ENCODE peak calls at places on chromosomes 11 and 22, in five cellular contexts. Z, K, F, I and C are unnamed samples.

GRCh38 chr11:78514922-78515502 is 59.7 kb downstream of the NARS2 start:
- DNase-seq in F (no peak), I (no peak), K (no peak), Z (no peak), C (no peak)

GRCh38 chr11:17734418-17734911 is at the start of gene KCNC1:
- DNase-seq in I (no peak), F (peak; percentile 82), K (no peak), Z (no peak), C (no peak)

GRCh38 chr11:111064118-111064517 is 181.4 kb upstream of the POU2AF2 start:
- DNase-seq in I (no peak), Z (no peak), F (no peak), K (no peak), C (no peak)

GRCh38 chr22:48797731-48798130 is 1029.9 kb downstream of the BRD1 start:
- DNase-seq in F (no peak), Z (no peak), K (no peak), I (peak; percentile 16), C (no peak)

GRCh38 chr22:40022536-40023225 is 27.9 kb downstream of the FAM83F start:
- DNase-seq in I (no peak), Z (no peak), K (no peak), F (no peak), C (no peak)

GRCh38 chr11:120128392-120129172 is 9.3 kb downstream of the TRIM29 start:
- DNase-seq in F (no peak), K (peak; percentile 18), I (no peak), Z (peak; percentile 7), C (no peak)

GRCh38 chr22:37639070-37639760 is at the start of gene SH3BP1:
- DNase-seq in I (no peak), F (peak; percentile 78), Z (peak; percentile 68), K (peak; percentile 57), C (no peak)

GRCh38 chr11:44637477-44637876 is 72.0 kb downstream of the CD82 start:
- DNase-seq in Z (no peak), I (no peak), K (no peak), F (no peak), C (no peak)

GRCh38 chr11:850777-851762 is 8.4 kb downstream of the TSPAN4 start:
- DNase-seq in F (no peak), K (no peak), Z (no peak), I (no peak), C (no peak)
- TF ChIP-seq CTCF in F (peak; percentile 18), K (peak; percentile 50), Z (no peak), I (no peak), C (no peak)

DNA sequence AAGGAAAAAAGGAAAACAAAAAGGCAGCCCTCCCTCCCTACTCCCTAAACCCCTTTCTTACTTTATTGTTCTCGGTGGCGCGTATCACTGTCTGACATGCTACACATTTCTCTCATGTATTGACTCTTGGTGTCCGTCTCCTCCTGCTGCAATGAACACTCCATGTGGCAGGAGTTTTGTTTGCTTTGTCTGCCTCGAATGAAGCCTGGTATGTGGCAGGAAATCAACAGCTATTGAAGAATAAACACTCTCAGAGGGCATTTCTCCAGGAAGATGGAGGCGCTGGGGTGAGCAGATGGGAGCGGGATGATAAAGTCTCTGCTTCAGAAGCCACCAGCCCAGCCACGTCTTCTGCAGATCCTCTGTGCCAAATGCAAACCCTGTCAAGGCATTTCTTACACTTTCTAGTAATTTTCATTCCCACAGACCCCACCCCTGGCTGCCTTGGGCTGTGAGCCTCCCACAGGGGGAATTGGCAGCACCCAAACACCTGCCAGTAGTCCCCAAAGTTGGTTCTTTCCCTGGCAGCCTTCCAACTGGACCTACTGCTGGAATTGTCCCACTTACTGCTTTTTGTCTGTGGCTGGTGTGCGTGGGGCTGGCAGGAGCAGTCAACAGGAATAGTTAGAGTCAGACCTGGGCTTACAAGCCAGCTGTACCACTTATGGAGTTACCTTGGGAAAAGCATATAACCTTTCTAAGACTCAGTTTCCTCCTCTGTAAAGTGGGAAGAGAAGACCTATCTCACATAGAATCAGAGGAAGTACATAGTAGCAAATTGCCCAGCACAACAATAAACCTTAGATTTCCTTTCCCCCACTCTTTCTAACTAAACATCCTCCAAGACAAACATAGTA is 13.4 kb upstream of the IL10RA start:
- DNase-seq in I (no peak), F (no peak), Z (no peak), K (no peak), C (peak; percentile 29)
- H3K4me1 ChIP-seq in I (no peaks in the 10 kb centered on the region), F (no peaks in the 10 kb centered on the region), Z (peaks cover 2% of the 10 kb centered on the region), K (no peaks in the 10 kb centered on the region), C (peaks cover 17% of the 10 kb centered on the region)

GRCh38 chr22:26134654-26135330 is 34.5 kb upstream of the SEZ6L start:
- DNase-seq in I (no peak), F (no peak), Z (no peak), K (peak; percentile 3), C (no peak)
- TF ChIP-seq CTCF in I (no peak), F (no peak), Z (no peak), K (peak; percentile 51), C (no peak)

DNA sequence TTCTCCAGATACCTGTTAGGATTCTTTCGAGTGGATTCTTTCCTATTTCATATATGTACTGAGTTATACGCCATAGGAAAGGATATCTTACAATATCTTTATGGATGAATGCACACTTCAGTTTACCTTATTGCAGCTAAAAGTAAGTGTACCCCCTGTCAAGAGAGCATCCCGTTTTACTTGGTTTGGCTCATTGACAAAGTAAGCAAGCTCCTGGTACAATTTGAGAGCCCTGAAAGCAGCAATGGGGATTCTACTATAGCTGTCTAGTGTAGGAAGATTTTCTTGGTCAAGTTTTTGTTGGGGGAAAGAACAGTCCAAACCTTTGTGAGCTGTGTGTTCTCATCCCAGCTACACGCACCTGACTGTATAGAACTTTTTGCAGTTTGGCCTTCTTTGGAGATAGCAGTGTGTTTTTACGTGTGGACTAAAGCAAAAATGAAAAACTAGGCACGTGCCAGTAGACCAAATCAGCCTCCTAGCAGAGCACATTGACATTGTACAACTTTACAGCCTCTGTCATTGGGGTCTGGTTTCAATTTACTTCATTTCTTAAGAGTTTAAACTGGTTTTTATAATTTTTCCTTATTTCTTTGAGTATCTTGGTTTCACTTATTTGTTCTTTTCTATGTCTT is 44.0 kb downstream of the PPP6R3 start:
- DNase-seq in I (no peak), F (no peak), K (no peak), Z (no peak), C (no peak)
- H3K4me1 ChIP-seq in I (peaks cover 88% of the 10 kb centered on the region), F (peaks cover 54% of the 10 kb centered on the region), K (peaks cover 11% of the 10 kb centered on the region), Z (peaks cover 100% of the 10 kb centered on the region), C (peaks cover 60% of the 10 kb centered on the region)